ENCODE peak calls at places on chromosomes 7 and 10, in six cellular contexts. A is A549, H is K562, D is GM12878, L is HepG2, M is endothelial cell of umbilical vein. O is an unnamed sample.

GRCh38 chr10:80528901-80529300 is 8.8 kb upstream of the SH2D4B start:
- DNase-seq in H (no peak), A (no peak), D (no peak), L (no peak), M (no peak), O (no peak)

GRCh38 chr10:88006261-88006660 is 142.8 kb downstream of the PTEN start:
- DNase-seq in M (no peak), H (no peak), L (no peak), A (no peak), D (no peak), O (no peak)

GRCh38 chr7:39580150-39580874 is 14.1 kb downstream of the YAE1 start:
- DNase-seq in H (peak; percentile 94), M (peak; percentile 94), L (peak; percentile 88), D (peak; percentile 77), A (peak; percentile 94), O (peak; percentile 97)

GRCh38 chr10:35643151-35643975 is 1.3 kb upstream of the FZD8 start:
- DNase-seq in M (peak; percentile 79), D (no peak), H (peak; percentile 60), L (no peak), A (peak; percentile 28), O (peak; percentile 6)

GRCh38 chr10:35218339-35218955 is 91.8 kb downstream of the CREM start:
- DNase-seq in H (peak; percentile 90), M (peak; percentile 86), L (peak; percentile 77), A (peak; percentile 92), D (peak; percentile 59), O (peak; percentile 83)

GRCh38 chr10:124741281-124741921 is 2.8 kb downstream of the FAM53B start:
- DNase-seq in A (peak; percentile 71), H (peak; percentile 85), D (no peak), M (peak; percentile 85), L (peak; percentile 80), O (peak; percentile 86)

GRCh38 chr10:62817120-62817762 is 1.1 kb upstream of the EGR2 start:
- DNase-seq in A (peak; percentile 27), H (peak; percentile 58), L (no peak), D (no peak), M (peak; percentile 29), O (peak; percentile 67)

GRCh38 chr10:70442332-70442988 is 979 bp upstream of the NODAL start:
- DNase-seq in H (no peak), M (no peak), L (peak; percentile 76), D (no peak), A (no peak), O (no peak)

GRCh38 chr7:136947347-136947746 is 78.9 kb downstream of the CHRM2 start:
- DNase-seq in M (peak; percentile 29), A (no peak), H (no peak), L (no peak), D (no peak), O (no peak)

GRCh38 chr7:89103564-89103963 is 308.0 kb upstream of the TEX47 start:
- DNase-seq in A (no peak), D (no peak), L (no peak), M (no peak), H (no peak), O (no peak)

GRCh38 chr7:89104748-89105685 is 309.5 kb upstream of the TEX47 start:
- DNase-seq in M (no peak), D (no peak), L (no peak), A (no peak), H (no peak), O (no peak)
- TF ChIP-seq CTCF in M (no peak), D (no peak), L (no peak), A (no peak), H (no peak), O (no peak)

GRCh38 chr7:101634196-101634717 is 5.2 kb upstream of the MYL10 start:
- DNase-seq in H (no peak), M (no peak), L (no peak), D (no peak), A (no peak), O (no peak)

GRCh38 chr7:101635484-101635883 is 6.4 kb upstream of the MYL10 start:
- DNase-seq in D (no peak), L (no peak), A (no peak), M (no peak), H (no peak), O (no peak)

GRCh38 chr7:101633516-101633915 is 4.4 kb upstream of the MYL10 start:
- DNase-seq in L (no peak), D (no peak), A (no peak), H (no peak), M (no peak), O (no peak)

GRCh38 chr7:101632641-101633040 is 3.5 kb upstream of the MYL10 start:
- DNase-seq in A (peak; percentile 44), M (no peak), D (no peak), H (no peak), L (no peak), O (no peak)

GRCh38 chr7:101636822-101637623 is 7.9 kb upstream of the MYL10 start:
- DNase-seq in L (no peak), M (no peak), A (no peak), D (no peak), H (no peak), O (no peak)
- TF ChIP-seq MYC in L (no peak), M (no peak), A (no peak), D (no peak), H (no peak), O (no peak)

DNA sequence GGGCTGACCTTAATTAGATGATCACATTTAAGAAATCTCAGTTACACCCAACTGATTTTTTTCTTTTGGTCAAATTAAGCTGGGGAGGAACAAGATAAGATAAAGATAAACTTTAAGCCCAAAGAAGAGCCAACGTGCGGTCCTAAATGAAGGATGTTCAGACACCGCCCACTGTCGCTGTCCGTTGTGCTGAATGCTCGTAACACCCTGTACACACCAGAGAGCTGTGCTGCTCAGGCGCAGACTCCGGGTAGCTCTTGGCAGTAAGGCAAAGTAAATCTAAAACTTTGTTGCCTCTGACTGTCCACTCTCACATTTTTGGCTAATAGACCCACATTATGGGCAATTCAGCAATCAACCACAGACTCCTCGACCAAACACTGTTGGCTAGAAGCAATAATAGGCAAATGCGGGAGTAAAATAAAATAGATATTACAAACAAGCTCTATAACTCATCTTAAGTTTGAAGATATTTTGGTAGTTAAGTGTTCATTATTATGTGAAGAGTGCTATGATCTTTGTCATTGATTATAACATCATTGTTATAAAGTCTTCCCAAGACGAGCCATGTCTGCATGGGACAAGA is 57.1 kb downstream of the PLPP4 start:
- DNase-seq in H (peak; percentile 56), A (peak; percentile 27), D (no peak), L (peak; percentile 24), M (peak; percentile 49), O (peak; percentile 60)
- TF ChIP-seq MAX in H (no peak), A (no peak), D (no peak), L (no peak), M (no peak), O (no peak)

GRCh38 chr10:68153473-68154210 is 44.4 kb downstream of the MYPN start:
- DNase-seq in A (peak; percentile 99), H (no peak), D (no peak), M (peak; percentile 94), L (peak; percentile 78), O (no peak)
- TF ChIP-seq CTCF in A (no peak), H (no peak), D (no peak), M (no peak), L (no peak), O (no peak)

GRCh38 chr10:47029181-47029971 is 118.1 kb downstream of the PTPN20 start:
- DNase-seq in L (no peak), D (no peak), M (no peak), A (no peak), H (no peak), O (no peak)
- TF ChIP-seq MYC in L (no peak), D (no peak), M (no peak), A (no peak), H (no peak), O (no peak)

O was measured in NB4.